ENCODE peak calls at places on chromosomes 16 and 17, in seven cellular contexts. S is lower lobe of right lung; P is effector memory CD4-positive, alpha-beta T cell; Y is upper lobe of right lung; G is sigmoid colon; V is DND-41; R is kidney. Z is an unnamed sample. For H3K9me3, the result is how much of the 10 kb centered on the place peaks cover.

GRCh38 chr17:5049314-5049819 is 14.1 kb upstream of the SLC52A1 start:
- DNase-seq in S (no peak), P (peak), Y (no peak), G (no peak), V (peak), R (peak), Z (no peak)

GRCh38 chr17:82059272-82060000 is 6.2 kb downstream of the DUS1L start:
- DNase-seq in S (no peak), P (no peak), Y (no peak), G (no peak), V (peak), R (peak), Z (no peak)

GRCh38 chr17:31310877-31311276 is 3.0 kb downstream of the EVI2B start:
- DNase-seq in S (no peak), P (no peak), Y (no peak), G (no peak), V (peak), R (no peak), Z (no peak)

GRCh38 chr16:17359778-17360177 is 111.0 kb downstream of the XYLT1 start:
- DNase-seq in S (no peak), P (peak), Y (no peak), G (no peak), V (no peak), R (peak), Z (no peak)

GRCh38 chr16:64964126-64964540 is 157.7 kb downstream of the CDH11 start:
- DNase-seq in S (no peak), P (no peak), Y (no peak), G (no peak), V (no peak), R (no peak), Z (no peak)

GRCh38 chr17:41498276-41498675 is 7.1 kb downstream of the KRT13 start:
- DNase-seq in S (no peak), P (no peak), Y (no peak), G (no peak), V (no peak), R (no peak), Z (no peak)

GRCh38 chr17:42814633-42815399 is 9.3 kb downstream of the BECN1 start:
- DNase-seq in S (no peak), P (no peak), Y (no peak), G (no peak), V (no peak), R (no peak), Z (no peak)

GRCh38 chr17:77352996-77353395 is 212.2 kb downstream of the SEC14L1 start:
- DNase-seq in S (no peak), P (no peak), Y (no peak), G (peak), V (no peak), R (no peak), Z (no peak)

GRCh38 chr17:33389506-33390141 is 96.5 kb upstream of the ASIC2 start:
- DNase-seq in S (no peak), P (no peak), Y (no peak), G (no peak), V (no peak), R (no peak), Z (no peak)

GRCh38 chr17:28404007-28404406 is 2.0 kb downstream of the SLC46A1 start:
- DNase-seq in S (no peak), P (no peak), Y (no peak), G (no peak), V (no peak), R (no peak), Z (no peak)

GRCh38 chr17:74645010-74645409 is 21.5 kb upstream of the CD300E start:
- DNase-seq in S (no peak), P (no peak), Y (no peak), G (no peak), V (no peak), R (no peak), Z (no peak)

GRCh38 chr16:74699666-74700065 is 996 bp downstream of the MLKL start:
- DNase-seq in S (no peak), P (no peak), Y (no peak), G (no peak), V (no peak), R (no peak), Z (no peak)

GRCh38 chr17:32285286-32285685 is 19.7 kb downstream of the RHBDL3 start:
- DNase-seq in S (no peak), P (no peak), Y (no peak), G (no peak), V (no peak), R (no peak), Z (no peak)

GRCh38 chr16:86529160-86529559 is 18.8 kb downstream of the FOXF1 start:
- DNase-seq in S (no peak), P (no peak), Y (peak), G (peak), V (no peak), R (peak), Z (no peak)

GRCh38 chr16:85635545-85636140 is 22.5 kb downstream of the GSE1 start:
- DNase-seq in S (no peak), P (no peak), Y (no peak), G (no peak), V (no peak), R (no peak), Z (no peak)

GRCh38 chr17:59844884-59845594 is 47.7 kb downstream of the TUBD1 start:
- DNase-seq in S (no peak), P (no peak), Y (no peak), G (peak), V (no peak), R (peak), Z (no peak)

GRCh38 chr17:59219992-59220327 is 351 bp upstream of the GDPD1 start:
- DNase-seq in S (no peak), P (no peak), Y (no peak), G (no peak), V (no peak), R (no peak), Z (no peak)

GRCh38 chr16:22373662-22374310 is 633 bp downstream of the CDR2 start:
- DNase-seq in S (peak), P (peak), Y (peak), G (peak), V (peak), R (peak), Z (peak)

GRCh38 chr16:9260665-9261064 is 169.2 kb downstream of the HAPSTR1 start:
- DNase-seq in S (no peak), P (no peak), Y (no peak), G (no peak), V (no peak), R (no peak), Z (peak)

GRCh38 chr16:53159781-53160436 is 105.1 kb downstream of the CHD9 start:
- DNase-seq in S (no peak), P (no peak), Y (no peak), G (no peak), V (peak), R (no peak), Z (peak)

GRCh38 chr16:30628628-30629342 is 18.6 kb upstream of the ZNF689 start:
- DNase-seq in S (peak), P (peak), Y (peak), G (peak), V (peak), R (peak), Z (peak)

GRCh38 chr16:62642677-62643076 is 606.4 kb upstream of the CDH8 start:
- DNase-seq in S (no peak), P (no peak), Y (no peak), G (no peak), V (no peak), R (no peak), Z (no peak)

GRCh38 chr16:62644030-62644812 is 608.0 kb upstream of the CDH8 start:
- DNase-seq in S (no peak), P (no peak), Y (no peak), G (no peak), V (no peak), R (no peak), Z (no peak)

DNA sequence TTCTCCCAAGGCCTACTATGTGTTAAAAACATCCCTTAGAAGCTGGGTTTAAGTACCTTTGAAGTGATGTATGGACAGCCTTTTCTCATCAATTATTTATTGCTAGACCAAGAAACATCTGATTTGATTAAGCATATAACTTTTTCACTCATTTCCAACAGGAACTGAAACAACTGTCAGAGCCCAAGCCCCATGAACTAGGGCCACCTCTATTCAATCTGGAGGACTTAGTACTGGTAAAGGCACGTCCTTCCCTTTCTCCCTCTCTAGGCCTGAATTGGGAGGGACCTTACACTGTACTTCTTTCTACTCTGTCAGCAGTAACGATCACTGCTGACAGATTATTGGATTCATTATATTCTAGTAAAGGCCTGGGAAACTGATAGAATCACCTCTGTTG is 612.0 kb upstream of the CDH8 start:
- DNase-seq in S (no peak), P (no peak), Y (no peak), G (no peak), V (no peak), R (no peak), Z (no peak)
- H3K9me3 ChIP-seq in S (under half), P (under half), Y (under half), G (under half), V (under half), R (under half), Z (under half)

DNA sequence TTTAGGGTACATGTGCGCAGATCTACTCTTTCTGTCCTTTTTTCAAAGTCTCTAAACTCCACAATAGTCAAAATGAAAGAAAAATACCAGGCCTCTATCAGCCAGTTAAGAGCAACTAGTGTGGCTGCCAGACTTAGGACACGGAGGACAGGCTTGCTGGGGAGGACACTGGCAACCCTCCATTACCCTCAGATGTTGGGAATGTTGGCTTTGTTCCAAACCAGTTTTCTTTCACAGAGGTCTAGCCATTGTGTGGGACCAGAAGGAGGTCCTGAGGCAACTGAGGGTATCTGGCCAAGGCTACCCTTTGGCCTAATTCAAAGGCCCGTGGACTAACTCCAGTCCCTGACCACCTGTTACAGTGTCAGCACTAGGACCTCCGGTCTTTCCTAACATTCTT is 51.2 kb upstream of the MED9 start:
- DNase-seq in S (no peak), P (no peak), Y (no peak), G (no peak), V (no peak), R (no peak), Z (no peak)
- H3K9me3 ChIP-seq in S (under half), P (under half), Y (under half), G (under half), V (under half), R (under half), Z (under half)

GRCh38 chr16:89232107-89232506 is 14.6 kb downstream of the ZNF778 start:
- DNase-seq in S (no peak), P (no peak), Y (no peak), G (no peak), V (no peak), R (no peak), Z (no peak)
- H3K9me3 ChIP-seq in S (under half), P (under half), Y (under half), G (under half), V (under half), R (under half), Z (under half)

DNA sequence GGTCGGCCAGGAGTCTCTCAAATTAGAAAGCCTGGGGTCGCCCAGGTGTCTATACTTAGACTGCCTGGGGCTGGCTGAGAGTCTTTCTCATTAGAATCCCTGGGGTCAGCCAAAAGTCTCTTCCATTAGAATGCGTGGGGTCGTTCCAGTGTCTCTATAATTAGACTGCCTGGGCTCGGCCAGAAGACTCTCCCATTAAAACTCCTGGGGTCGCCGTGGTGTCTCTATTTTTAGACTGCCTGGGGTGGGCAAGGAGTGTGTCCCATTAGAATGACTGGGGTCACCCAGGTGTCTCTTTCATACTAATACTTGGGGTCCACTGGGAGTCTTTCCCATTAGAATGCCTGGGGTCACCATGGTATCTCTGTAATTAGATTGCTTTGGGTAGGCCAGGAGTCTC is 2227.7 kb downstream of the TP53TG3F start:
- DNase-seq in S (no peak), P (no peak), Y (no peak), G (no peak), V (no peak), R (no peak), Z (no peak)
- H3K9me3 ChIP-seq in S (under half), P (under half), Y (under half), G (under half), V (half or more), R (under half), Z (under half)

Z was measured in BE2C.